ENCODE peak calls at places on chromosomes 4 and X, in nine cellular contexts. J, L, S, H, B, U, I, D and X are unnamed samples.

GRCh38 chrX:120731386-120731785 is 101.5 kb upstream of the C1GALT1C1 start:
- DNase-seq in I (no peak), J (no peak), H (no peak), S (no peak), L (no peak), D (no peak), U (no peak), B (no peak), X (no peak)

GRCh38 chr4:48388504-48389154 is 47.3 kb downstream of the SLAIN2 start:
- DNase-seq in H (peak), U (no peak), D (no peak), S (no peak), B (no peak), J (no peak), I (no peak), L (no peak), X (no peak)

GRCh38 chr4:48979897-48980579 is 6.0 kb upstream of the CWH43 start:
- DNase-seq in S (no peak), L (no peak), J (no peak), B (no peak), H (no peak), U (no peak), I (no peak), D (no peak), X (no peak)

GRCh38 chr4:76028242-76028859 is 5.1 kb upstream of the CXCL10 start:
- DNase-seq in J (no peak), S (no peak), D (no peak), I (no peak), H (no peak), U (no peak), B (no peak), L (peak), X (no peak)

GRCh38 chrX:16666541-16666940 is 16.6 kb downstream of the S100G start:
- DNase-seq in J (no peak), U (no peak), S (no peak), L (peak), H (peak), I (no peak), D (peak), B (no peak), X (no peak)

GRCh38 chr4:184514121-184514988 is 40.0 kb upstream of the IRF2 start:
- DNase-seq in L (peak), I (no peak), B (peak), H (peak), J (peak), S (peak), U (peak), D (peak), X (no peak)

GRCh38 chr4:116705466-116705865 is 379.9 kb downstream of the TRAM1L1 start:
- DNase-seq in U (peak), D (no peak), B (no peak), H (no peak), S (no peak), L (no peak), I (no peak), J (no peak), X (no peak)

GRCh38 chr4:8026455-8026854 is 86.8 kb upstream of the AFAP1 start:
- DNase-seq in J (no peak), I (no peak), S (no peak), B (no peak), U (no peak), L (no peak), H (no peak), D (no peak), X (no peak)

GRCh38 chrX:23644744-23645143 is 22.5 kb upstream of the PRDX4 start:
- DNase-seq in U (peak), I (no peak), J (peak), D (no peak), S (no peak), L (no peak), H (no peak), B (no peak), X (no peak)

GRCh38 chr4:25111648-25112196 is 48.5 kb downstream of the SEPSECS start:
- DNase-seq in D (no peak), U (no peak), H (no peak), L (no peak), B (no peak), S (no peak), J (no peak), I (no peak), X (no peak)

GRCh38 chr4:8727131-8727530 is 134.6 kb downstream of the CPZ start:
- DNase-seq in U (no peak), H (no peak), J (no peak), D (peak), S (no peak), I (no peak), B (no peak), L (no peak), X (no peak)

GRCh38 chr4:9703391-9703790 is 78.0 kb upstream of the DRD5 start:
- DNase-seq in U (peak), D (peak), J (peak), B (peak), L (peak), S (peak), H (no peak), I (peak), X (peak)

GRCh38 chr4:93828332-93828829 is at the start of gene ATOH1:
- DNase-seq in B (no peak), S (no peak), H (no peak), L (peak), D (peak), J (no peak), I (no peak), U (peak), X (no peak)

GRCh38 chr4:154044118-154044517 is 255.2 kb upstream of the SFRP2 start:
- DNase-seq in I (no peak), L (no peak), S (no peak), U (no peak), J (no peak), H (no peak), B (no peak), D (no peak), X (no peak)

GRCh38 chr4:666436-666810 is 7.7 kb downstream of the ATP5ME start:
- DNase-seq in B (no peak), L (no peak), I (no peak), H (no peak), J (no peak), D (peak), U (no peak), S (no peak), X (no peak)

GRCh38 chrX:153441296-153441695 is 4.6 kb downstream of the TREX2 start:
- DNase-seq in D (no peak), I (no peak), S (no peak), B (no peak), U (no peak), J (no peak), L (no peak), H (no peak), X (no peak)

GRCh38 chrX:82764521-82764920 is 743.6 kb upstream of the POU3F4 start:
- DNase-seq in S (no peak), B (no peak), I (no peak), H (no peak), U (no peak), J (no peak), L (no peak), D (no peak), X (no peak)

DNA sequence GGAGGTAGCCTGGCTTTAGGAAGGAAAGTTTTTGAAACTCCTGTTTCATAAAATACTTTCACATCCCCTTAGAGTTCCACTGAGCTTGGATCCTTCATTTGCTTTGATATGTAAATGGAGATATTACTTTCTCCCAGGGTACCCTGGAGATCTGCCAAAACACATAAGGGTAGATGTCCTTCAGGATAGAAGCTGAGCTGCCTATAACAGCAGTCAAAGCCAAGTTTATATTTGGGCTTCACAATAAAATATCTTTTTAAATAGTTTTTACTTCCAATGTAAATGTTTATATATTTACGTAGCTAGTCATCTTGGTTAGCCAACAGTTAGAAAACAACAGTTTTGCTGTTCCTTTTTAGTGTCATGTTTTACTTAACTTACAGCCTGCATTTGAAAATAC is 742.3 kb upstream of the POU3F4 start:
- DNase-seq in H (no peak), L (no peak), J (no peak), S (no peak), U (no peak), B (no peak), D (no peak), I (peak), X (no peak)
- TF ChIP-seq CTCF in H (no peak), L (no peak), J (no peak), S (no peak), U (no peak), B (no peak), D (no peak), I (no peak), X (no peak)

DNA sequence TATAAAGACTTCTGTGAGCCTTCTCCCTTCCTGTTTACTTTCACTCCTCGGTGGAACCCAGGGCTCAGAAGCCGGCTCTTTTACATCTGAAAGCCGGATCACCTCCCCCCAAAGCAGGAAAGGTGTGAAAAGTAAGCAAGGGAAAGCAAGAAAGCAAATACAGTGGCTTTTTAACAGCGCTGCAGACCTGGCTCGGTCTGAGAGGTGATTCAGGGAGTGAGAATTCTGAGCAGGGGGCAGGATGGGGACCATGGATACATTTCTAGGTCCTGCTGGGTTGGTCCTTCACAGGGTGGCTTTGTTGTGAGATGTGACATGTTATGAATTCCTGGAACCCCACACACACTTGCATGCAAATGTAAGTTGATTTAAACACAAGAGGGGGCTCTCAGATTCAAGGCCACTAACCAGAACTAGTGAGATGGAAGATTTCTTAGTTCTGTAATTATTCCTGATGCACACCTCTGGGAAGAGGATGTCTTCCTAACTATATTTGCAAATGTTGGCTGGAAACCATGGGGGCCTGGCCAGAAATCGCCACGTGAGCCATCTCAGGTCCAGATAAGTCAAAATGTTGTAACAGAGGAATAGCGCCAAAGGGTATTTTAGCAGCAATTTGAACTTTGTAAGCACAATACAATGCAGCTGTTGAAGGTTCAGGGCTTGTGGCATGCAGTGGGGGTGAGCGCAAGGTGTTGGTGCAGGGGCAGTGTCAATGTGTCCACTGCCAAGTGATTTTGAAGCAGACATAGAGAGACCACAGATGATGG is 670.1 kb upstream of the LCORL start:
- DNase-seq in I (no peak), J (no peak), U (no peak), D (peak), L (no peak), H (no peak), S (no peak), B (no peak), X (no peak)
- TF ChIP-seq CTCF in I (no peak), J (no peak), U (no peak), D (peak), L (peak), H (peak), S (no peak), B (no peak), X (no peak)

GRCh38 chrX:77785400-77785745 is 643 bp downstream of the ATRX start:
- DNase-seq in U (peak), I (peak), J (peak), L (peak), B (no peak), H (no peak), D (peak), S (no peak), X (no peak)

GRCh38 chrX:77788050-77788449 is 2.0 kb upstream of the ATRX start:
- DNase-seq in L (peak), H (peak), I (no peak), S (no peak), B (no peak), D (no peak), J (no peak), U (peak), X (no peak)

DNA sequence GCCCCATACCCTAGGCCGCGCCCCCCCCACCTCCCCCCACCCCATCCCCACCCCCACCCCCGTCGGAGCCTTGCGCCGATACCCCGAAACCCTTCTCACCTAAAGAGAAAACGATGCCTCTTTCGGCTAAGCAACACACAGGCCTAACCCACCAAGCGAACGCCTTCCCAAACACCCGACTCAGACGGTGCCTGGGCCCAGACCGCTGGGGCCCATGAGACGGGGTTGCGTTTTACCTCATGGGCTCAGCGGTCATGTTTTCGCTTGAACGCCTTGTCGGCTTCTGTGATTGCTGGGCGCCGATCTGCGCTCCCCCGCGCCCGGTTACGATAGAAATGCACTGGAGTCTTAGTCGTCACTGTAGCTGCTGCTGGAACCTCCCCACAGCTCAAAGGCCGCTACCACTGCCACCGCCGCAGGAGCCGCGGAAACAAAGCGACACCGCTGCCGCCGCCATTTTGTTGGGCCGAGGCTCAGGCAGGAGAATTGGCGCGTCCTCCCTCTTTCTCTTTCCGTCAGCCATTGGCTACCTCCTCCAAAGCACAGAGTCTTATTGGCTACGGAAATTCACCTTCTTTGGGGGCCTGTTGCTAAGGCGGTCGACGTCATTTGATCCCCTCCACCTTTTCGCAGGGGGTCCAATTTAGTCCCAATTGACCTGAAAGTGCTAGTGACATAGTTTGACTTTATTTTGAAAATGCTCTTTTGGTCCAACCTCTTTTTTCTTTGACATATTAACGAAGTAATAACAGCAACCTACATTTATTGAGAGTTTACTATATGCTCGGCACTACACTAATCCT is at the start of gene ATRX:
- DNase-seq in B (peak), L (peak), I (peak), U (peak), D (peak), H (peak), J (peak), S (peak), X (no peak)
- TF ChIP-seq CTCF in B (no peak), L (no peak), I (no peak), U (no peak), D (no peak), H (no peak), J (no peak), S (no peak), X (no peak)

DNA sequence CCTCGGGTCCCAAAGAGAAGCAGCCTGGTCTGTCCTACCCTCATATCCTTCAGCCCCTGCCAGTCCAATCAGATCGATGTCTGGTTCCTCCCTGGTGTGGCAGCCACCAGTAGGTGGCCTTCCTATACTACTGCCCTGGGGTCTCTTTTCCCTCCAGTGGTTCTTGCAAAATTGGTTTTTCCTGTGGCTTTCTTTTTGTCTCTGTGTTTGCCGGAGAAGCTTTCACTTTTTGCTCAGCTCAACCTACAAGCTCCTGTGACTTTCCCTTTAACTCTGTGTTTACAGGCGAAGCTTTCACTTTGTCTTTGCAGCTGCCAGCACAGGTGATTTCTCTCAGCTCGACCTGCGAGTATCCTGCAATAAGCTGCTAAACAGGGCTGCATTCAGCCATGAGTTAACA is 46.8 kb downstream of the UGT2A3 start:
- DNase-seq in J (no peak), S (no peak), I (peak), B (no peak), U (no peak), H (no peak), D (peak), L (no peak), X (no peak)
- TF ChIP-seq CTCF in J (no peak), S (no peak), I (no peak), B (no peak), U (no peak), H (no peak), D (peak), L (peak), X (no peak)